ENCODE peak calls at places on chromosomes 6 and 20, in eight cellular contexts. One of them, this sample, is unnamed. For H3K4me1, the result is how much of the 10 kb centered on the place peaks cover.

GRCh38 chr20:55103188-55103587 is 627.8 kb downstream of the DOK5 start:
- DNase-seq in transverse colon: peak
- DNase-seq in ovary: no peak
- DNase-seq in esophagus muscularis mucosa: no peak
- DNase-seq in A549: no peak
- DNase-seq in GM12878: no peak
- DNase-seq in suprapubic skin: no peak
- DNase-seq in tibial nerve: no peak
- DNase-seq in this sample: peak

GRCh38 chr6:169222126-169222525 is 31.5 kb downstream of the THBS2 start:
- DNase-seq in transverse colon: no peak
- DNase-seq in ovary: no peak
- DNase-seq in esophagus muscularis mucosa: peak
- DNase-seq in A549: no peak
- DNase-seq in GM12878: no peak
- DNase-seq in suprapubic skin: no peak
- DNase-seq in tibial nerve: no peak
- DNase-seq in this sample: no peak

GRCh38 chr6:111873178-111874029 is at the start of gene FYN:
- DNase-seq in transverse colon: peak
- DNase-seq in ovary: peak
- DNase-seq in esophagus muscularis mucosa: peak
- DNase-seq in A549: peak
- DNase-seq in GM12878: peak
- DNase-seq in suprapubic skin: peak
- DNase-seq in tibial nerve: peak
- DNase-seq in this sample: peak

GRCh38 chr6:138692978-138693909 is 80.3 kb upstream of the CCDC28A start:
- DNase-seq in transverse colon: peak
- DNase-seq in ovary: peak
- DNase-seq in esophagus muscularis mucosa: no peak
- DNase-seq in A549: peak
- DNase-seq in GM12878: no peak
- DNase-seq in suprapubic skin: peak
- DNase-seq in tibial nerve: peak
- DNase-seq in this sample: peak

GRCh38 chr6:127951172-127951995 is 50.5 kb upstream of the THEMIS start:
- DNase-seq in transverse colon: no peak
- DNase-seq in ovary: no peak
- DNase-seq in esophagus muscularis mucosa: no peak
- DNase-seq in A549: no peak
- DNase-seq in GM12878: peak
- DNase-seq in suprapubic skin: no peak
- DNase-seq in tibial nerve: no peak
- DNase-seq in this sample: no peak

GRCh38 chr6:127120787-127121636 is 2.5 kb downstream of the RSPO3 start:
- DNase-seq in transverse colon: peak
- DNase-seq in ovary: peak
- DNase-seq in esophagus muscularis mucosa: no peak
- DNase-seq in A549: peak
- DNase-seq in GM12878: peak
- DNase-seq in suprapubic skin: peak
- DNase-seq in tibial nerve: peak
- DNase-seq in this sample: peak

GRCh38 chr20:10454135-10454750 is 19.1 kb downstream of the SLX4IP start:
- DNase-seq in transverse colon: no peak
- DNase-seq in ovary: no peak
- DNase-seq in esophagus muscularis mucosa: no peak
- DNase-seq in A549: no peak
- DNase-seq in GM12878: no peak
- DNase-seq in suprapubic skin: no peak
- DNase-seq in tibial nerve: no peak
- DNase-seq in this sample: no peak

GRCh38 chr20:57425150-57426013 is 34.2 kb downstream of the RBM38 start:
- DNase-seq in transverse colon: no peak
- DNase-seq in ovary: no peak
- DNase-seq in esophagus muscularis mucosa: no peak
- DNase-seq in A549: no peak
- DNase-seq in GM12878: no peak
- DNase-seq in suprapubic skin: no peak
- DNase-seq in tibial nerve: no peak
- DNase-seq in this sample: no peak

GRCh38 chr20:62652051-62652893 is 10.0 kb downstream of the SLCO4A1 start:
- DNase-seq in transverse colon: peak
- DNase-seq in ovary: peak
- DNase-seq in esophagus muscularis mucosa: peak
- DNase-seq in A549: peak
- DNase-seq in GM12878: peak
- DNase-seq in suprapubic skin: peak
- DNase-seq in tibial nerve: peak
- DNase-seq in this sample: peak

GRCh38 chr6:120918137-120918536 is 416.1 kb downstream of the TBC1D32 start:
- DNase-seq in transverse colon: no peak
- DNase-seq in ovary: no peak
- DNase-seq in esophagus muscularis mucosa: no peak
- DNase-seq in A549: no peak
- DNase-seq in GM12878: no peak
- DNase-seq in suprapubic skin: no peak
- DNase-seq in tibial nerve: no peak
- DNase-seq in this sample: no peak

GRCh38 chr6:23027281-23027680 is 457.9 kb downstream of the HDGFL1 start:
- DNase-seq in transverse colon: no peak
- DNase-seq in ovary: no peak
- DNase-seq in esophagus muscularis mucosa: no peak
- DNase-seq in A549: no peak
- DNase-seq in GM12878: no peak
- DNase-seq in suprapubic skin: no peak
- DNase-seq in tibial nerve: no peak
- DNase-seq in this sample: no peak

GRCh38 chr6:99151634-99152344 is 197.7 kb downstream of the FAXC start:
- DNase-seq in transverse colon: peak
- DNase-seq in ovary: no peak
- DNase-seq in esophagus muscularis mucosa: peak
- DNase-seq in A549: peak
- DNase-seq in GM12878: peak
- DNase-seq in suprapubic skin: no peak
- DNase-seq in tibial nerve: no peak
- DNase-seq in this sample: peak

GRCh38 chr6:710601-711571 is 17.9 kb upstream of the EXOC2 start:
- DNase-seq in transverse colon: peak
- DNase-seq in ovary: peak
- DNase-seq in esophagus muscularis mucosa: no peak
- DNase-seq in A549: peak
- DNase-seq in GM12878: peak
- DNase-seq in suprapubic skin: peak
- DNase-seq in tibial nerve: no peak
- DNase-seq in this sample: peak

GRCh38 chr6:40999498-41000070 is 39.4 kb downstream of the UNC5CL start:
- DNase-seq in transverse colon: peak
- DNase-seq in ovary: peak
- DNase-seq in esophagus muscularis mucosa: no peak
- DNase-seq in A549: peak
- DNase-seq in GM12878: peak
- DNase-seq in suprapubic skin: no peak
- DNase-seq in tibial nerve: peak
- DNase-seq in this sample: peak

DNA sequence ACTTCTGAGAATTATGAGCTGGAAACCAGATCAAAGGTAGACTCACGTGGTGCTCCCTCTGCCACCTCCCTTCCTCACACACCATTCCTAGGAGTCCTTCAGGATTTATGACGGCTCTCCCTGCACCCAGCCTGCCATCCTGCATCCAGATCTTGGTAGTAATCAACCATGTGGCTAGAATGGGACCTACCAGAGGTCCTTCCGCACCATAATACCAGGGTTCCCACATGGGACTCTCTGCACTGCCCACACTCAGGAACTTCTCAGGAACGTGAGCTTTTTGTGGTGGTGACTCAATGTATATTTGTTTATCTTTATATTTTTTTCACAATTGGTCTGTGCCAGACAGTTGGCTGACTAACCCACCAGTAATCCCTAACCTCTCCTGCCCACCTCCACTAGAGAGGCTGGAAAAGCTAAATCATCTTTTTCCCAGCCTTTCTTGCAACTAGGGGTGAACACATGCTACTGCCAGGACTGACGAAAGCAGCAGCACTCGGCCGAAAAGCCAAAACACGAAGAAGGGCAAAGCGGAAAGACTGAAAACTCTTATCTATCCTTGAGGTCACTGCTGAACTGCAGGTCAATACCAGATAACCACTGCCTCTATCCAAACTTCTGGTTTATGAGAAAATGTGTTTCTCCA is 113.0 kb downstream of the TRERF1 start:
- DNase-seq in transverse colon: no peak
- DNase-seq in ovary: no peak
- DNase-seq in esophagus muscularis mucosa: no peak
- DNase-seq in A549: peak
- DNase-seq in GM12878: no peak
- DNase-seq in suprapubic skin: no peak
- DNase-seq in tibial nerve: no peak
- DNase-seq in this sample: no peak
- TF ChIP-seq POLR2A in transverse colon: no peak
- TF ChIP-seq POLR2A in ovary: no peak
- TF ChIP-seq POLR2A in esophagus muscularis mucosa: no peak
- TF ChIP-seq POLR2A in A549: no peak
- TF ChIP-seq POLR2A in GM12878: no peak
- TF ChIP-seq POLR2A in suprapubic skin: no peak
- TF ChIP-seq POLR2A in tibial nerve: no peak
- TF ChIP-seq POLR2A in this sample: no peak

DNA sequence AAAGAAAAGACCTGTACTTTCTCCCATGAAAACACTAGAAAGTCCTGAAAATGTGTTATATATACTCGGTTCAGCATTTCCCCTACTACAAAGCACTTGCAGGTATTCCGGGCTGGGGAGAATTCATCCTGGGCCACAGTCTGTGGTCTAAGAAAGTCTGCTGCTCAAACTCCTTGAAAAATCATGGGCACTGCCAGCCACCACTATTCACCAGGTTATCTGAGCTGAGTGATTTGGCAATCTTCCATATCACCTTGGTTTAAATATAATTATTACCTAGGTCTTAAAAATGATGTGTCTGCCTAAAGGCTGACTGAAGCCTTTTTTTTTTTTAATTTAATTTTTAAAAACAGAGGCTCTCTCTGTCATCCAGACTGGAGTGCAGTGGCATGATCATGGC is 11.3 kb downstream of the FKBP5 start:
- DNase-seq in transverse colon: no peak
- DNase-seq in ovary: no peak
- DNase-seq in esophagus muscularis mucosa: no peak
- DNase-seq in A549: no peak
- DNase-seq in GM12878: no peak
- DNase-seq in suprapubic skin: no peak
- DNase-seq in tibial nerve: no peak
- DNase-seq in this sample: peak
- TF ChIP-seq EP300 in transverse colon: no peak
- TF ChIP-seq EP300 in ovary: no peak
- TF ChIP-seq EP300 in esophagus muscularis mucosa: no peak
- TF ChIP-seq EP300 in A549: no peak
- TF ChIP-seq EP300 in GM12878: no peak
- TF ChIP-seq EP300 in suprapubic skin: no peak
- TF ChIP-seq EP300 in tibial nerve: no peak
- TF ChIP-seq EP300 in this sample: no peak

GRCh38 chr20:41041693-41042092 is 13.1 kb downstream of the TOP1 start:
- DNase-seq in transverse colon: no peak
- DNase-seq in ovary: no peak
- DNase-seq in esophagus muscularis mucosa: no peak
- DNase-seq in A549: no peak
- DNase-seq in GM12878: no peak
- DNase-seq in suprapubic skin: no peak
- DNase-seq in tibial nerve: no peak
- DNase-seq in this sample: no peak

GRCh38 chr20:41045680-41046079 is 17.1 kb downstream of the TOP1 start:
- DNase-seq in transverse colon: no peak
- DNase-seq in ovary: no peak
- DNase-seq in esophagus muscularis mucosa: no peak
- DNase-seq in A549: no peak
- DNase-seq in GM12878: no peak
- DNase-seq in suprapubic skin: no peak
- DNase-seq in tibial nerve: no peak
- DNase-seq in this sample: no peak

GRCh38 chr20:41047279-41047974 is 18.8 kb downstream of the TOP1 start:
- DNase-seq in transverse colon: no peak
- DNase-seq in ovary: no peak
- DNase-seq in esophagus muscularis mucosa: no peak
- DNase-seq in A549: no peak
- DNase-seq in GM12878: no peak
- DNase-seq in suprapubic skin: no peak
- DNase-seq in tibial nerve: no peak
- DNase-seq in this sample: no peak

GRCh38 chr20:41046716-41047115 is 18.1 kb downstream of the TOP1 start:
- DNase-seq in transverse colon: no peak
- DNase-seq in ovary: no peak
- DNase-seq in esophagus muscularis mucosa: no peak
- DNase-seq in A549: no peak
- DNase-seq in GM12878: no peak
- DNase-seq in suprapubic skin: no peak
- DNase-seq in tibial nerve: no peak
- DNase-seq in this sample: no peak

GRCh38 chr20:41044409-41045062 is 15.9 kb downstream of the TOP1 start:
- DNase-seq in transverse colon: no peak
- DNase-seq in ovary: no peak
- DNase-seq in esophagus muscularis mucosa: no peak
- DNase-seq in A549: no peak
- DNase-seq in GM12878: no peak
- DNase-seq in suprapubic skin: no peak
- DNase-seq in tibial nerve: no peak
- DNase-seq in this sample: no peak
- H3K4me1 ChIP-seq in transverse colon: under half
- H3K4me1 ChIP-seq in ovary: under half
- H3K4me1 ChIP-seq in esophagus muscularis mucosa: half or more
- H3K4me1 ChIP-seq in A549: under half
- H3K4me1 ChIP-seq in GM12878: under half
- H3K4me1 ChIP-seq in suprapubic skin: half or more
- H3K4me1 ChIP-seq in tibial nerve: under half
- H3K4me1 ChIP-seq in this sample: half or more

DNA sequence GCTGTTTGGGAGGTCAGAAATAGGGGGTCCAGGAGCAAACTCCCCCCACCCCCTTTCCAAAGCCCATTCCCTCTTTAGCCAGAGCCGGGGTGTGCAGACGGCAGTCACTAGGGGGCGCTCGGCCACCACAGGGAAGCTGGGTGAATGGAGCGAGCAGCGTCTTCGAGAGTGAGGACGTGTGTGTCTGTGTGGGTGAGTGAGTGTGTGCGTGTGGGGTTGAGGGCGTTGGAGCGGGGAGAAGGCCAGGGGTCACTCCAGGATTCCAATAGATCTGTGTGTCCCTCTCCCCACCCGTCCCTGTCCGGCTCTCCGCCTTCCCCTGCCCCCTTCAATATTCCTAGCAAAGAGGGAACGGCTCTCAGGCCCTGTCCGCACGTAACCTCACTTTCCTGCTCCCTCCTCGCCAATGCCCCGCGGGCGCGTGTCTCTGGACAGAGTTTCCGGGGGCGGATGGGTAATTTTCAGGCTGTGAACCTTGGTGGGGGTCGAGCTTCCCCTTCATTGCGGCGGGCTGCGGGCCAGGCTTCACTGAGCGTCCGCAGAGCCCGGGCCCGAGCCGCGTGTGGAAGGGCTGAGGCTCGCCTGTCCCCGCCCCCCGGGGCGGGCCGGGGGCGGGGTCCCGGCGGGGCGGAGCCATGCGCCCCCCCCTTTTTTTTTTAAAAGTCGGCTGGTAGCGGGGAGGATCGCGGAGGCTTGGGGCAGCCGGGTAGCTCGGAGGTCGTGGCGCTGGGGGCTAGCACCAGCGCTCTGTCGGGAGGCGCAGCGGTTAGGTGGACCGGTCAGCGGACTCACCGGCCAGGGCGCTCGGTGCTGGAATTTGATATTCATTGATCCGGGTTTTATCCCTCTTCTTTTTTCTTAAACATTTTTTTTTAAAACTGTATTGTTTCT is at the start of gene VEGFA:
- DNase-seq in transverse colon: peak
- DNase-seq in ovary: peak
- DNase-seq in esophagus muscularis mucosa: peak
- DNase-seq in A549: peak
- DNase-seq in GM12878: peak
- DNase-seq in suprapubic skin: peak
- DNase-seq in tibial nerve: peak
- DNase-seq in this sample: peak
- TF ChIP-seq POLR2A in transverse colon: peak
- TF ChIP-seq POLR2A in ovary: peak
- TF ChIP-seq POLR2A in esophagus muscularis mucosa: peak
- TF ChIP-seq POLR2A in A549: peak
- TF ChIP-seq POLR2A in GM12878: peak
- TF ChIP-seq POLR2A in suprapubic skin: no peak
- TF ChIP-seq POLR2A in tibial nerve: no peak
- TF ChIP-seq POLR2A in this sample: peak

This sample was measured in stomach.